ENCODE peak calls at places on chromosomes 2 and 18, in five cellular contexts. B is sigmoid colon, G is progenitor cell of endocrine pancreas, U is tibial artery, K is mesothelial cell of epicardium. T is an unnamed sample.

GRCh38 chr2:7825591-7826312 is 856.1 kb upstream of the ID2 start:
- DNase-seq in B (no peak), K (no peak), G (no peak), U (no peak), T (no peak)

GRCh38 chr2:15073639-15074038 is 441.1 kb downstream of the LRATD1 start:
- DNase-seq in B (no peak), U (no peak), G (no peak), K (no peak), T (no peak)

GRCh38 chr2:54545700-54546450 is 89.7 kb downstream of the SPTBN1 start:
- DNase-seq in K (no peak), G (no peak), U (no peak), B (no peak), T (no peak)

GRCh38 chr18:10166164-10166807 is 252.5 kb downstream of the VAPA start:
- DNase-seq in G (no peak), B (no peak), K (no peak), U (no peak), T (no peak)

GRCh38 chr2:24492283-24493272 is 1.5 kb downstream of the NCOA1 start:
- DNase-seq in U (peak), B (no peak), K (no peak), G (no peak), T (no peak)

GRCh38 chr2:30866974-30867373 is 59.7 kb upstream of the CAPN13 start:
- DNase-seq in K (no peak), U (no peak), G (no peak), B (no peak), T (no peak)

GRCh38 chr2:183490930-183491329 is 366.7 kb downstream of the NUP35 start:
- DNase-seq in B (peak), U (no peak), K (no peak), G (no peak), T (no peak)

GRCh38 chr2:13616059-13616458 is 899.3 kb downstream of the TRIB2 start:
- DNase-seq in B (peak), G (no peak), K (no peak), U (no peak), T (no peak)

GRCh38 chr2:241035142-241035817 is 36.9 kb downstream of the SNED1 start:
- DNase-seq in B (peak), K (no peak), G (no peak), U (no peak), T (peak)

GRCh38 chr18:63788447-63789096 is 13.4 kb downstream of the SERPINB7 start:
- DNase-seq in G (no peak), B (no peak), U (no peak), K (no peak), T (no peak)

GRCh38 chr2:98488252-98488651 is 43.6 kb downstream of the INPP4A start:
- DNase-seq in U (no peak), B (no peak), G (no peak), K (no peak), T (no peak)

GRCh38 chr18:48836806-48837615 is 113.8 kb downstream of the SMAD7 start:
- DNase-seq in B (peak), G (no peak), U (peak), K (no peak), T (no peak)

GRCh38 chr2:127581516-127582490 is 46.3 kb downstream of the MYO7B start:
- DNase-seq in K (peak), G (no peak), U (peak), B (no peak), T (peak)

GRCh38 chr2:17249249-17249648 is 269.0 kb downstream of the RAD51AP2 start:
- DNase-seq in G (no peak), K (no peak), U (no peak), B (no peak), T (no peak)

GRCh38 chr18:59593291-59593717 is 103.9 kb downstream of the CCBE1 start:
- DNase-seq in U (no peak), B (no peak), K (no peak), G (no peak), T (no peak)

GRCh38 chr18:28331551-28331950 is 154.6 kb upstream of the CDH2 start:
- DNase-seq in B (no peak), G (no peak), U (no peak), K (no peak), T (no peak)

GRCh38 chr2:239008004-239008403 is 160.1 kb downstream of the TWIST2 start:
- DNase-seq in U (peak), B (peak), K (peak), G (no peak), T (no peak)

GRCh38 chr2:237647176-237648015 is 20.0 kb downstream of the LRRFIP1 start:
- DNase-seq in U (no peak), B (no peak), K (no peak), G (no peak), T (no peak)

GRCh38 chr2:210660751-210661150 is 104.4 kb downstream of the CPS1 start:
- DNase-seq in B (no peak), G (no peak), U (no peak), K (no peak), T (no peak)

GRCh38 chr2:210662557-210662956 is 106.2 kb downstream of the CPS1 start:
- DNase-seq in U (no peak), G (no peak), B (no peak), K (no peak), T (no peak)

GRCh38 chr2:210667726-210668125 is 111.3 kb downstream of the CPS1 start:
- DNase-seq in U (no peak), K (no peak), B (no peak), G (no peak), T (no peak)

GRCh38 chr2:210663574-210663973 is 107.2 kb downstream of the CPS1 start:
- DNase-seq in G (no peak), K (no peak), U (no peak), B (no peak), T (no peak)
- TF ChIP-seq CTCF in G (peak), K (no peak), U (no peak), B (no peak), T (peak)

DNA sequence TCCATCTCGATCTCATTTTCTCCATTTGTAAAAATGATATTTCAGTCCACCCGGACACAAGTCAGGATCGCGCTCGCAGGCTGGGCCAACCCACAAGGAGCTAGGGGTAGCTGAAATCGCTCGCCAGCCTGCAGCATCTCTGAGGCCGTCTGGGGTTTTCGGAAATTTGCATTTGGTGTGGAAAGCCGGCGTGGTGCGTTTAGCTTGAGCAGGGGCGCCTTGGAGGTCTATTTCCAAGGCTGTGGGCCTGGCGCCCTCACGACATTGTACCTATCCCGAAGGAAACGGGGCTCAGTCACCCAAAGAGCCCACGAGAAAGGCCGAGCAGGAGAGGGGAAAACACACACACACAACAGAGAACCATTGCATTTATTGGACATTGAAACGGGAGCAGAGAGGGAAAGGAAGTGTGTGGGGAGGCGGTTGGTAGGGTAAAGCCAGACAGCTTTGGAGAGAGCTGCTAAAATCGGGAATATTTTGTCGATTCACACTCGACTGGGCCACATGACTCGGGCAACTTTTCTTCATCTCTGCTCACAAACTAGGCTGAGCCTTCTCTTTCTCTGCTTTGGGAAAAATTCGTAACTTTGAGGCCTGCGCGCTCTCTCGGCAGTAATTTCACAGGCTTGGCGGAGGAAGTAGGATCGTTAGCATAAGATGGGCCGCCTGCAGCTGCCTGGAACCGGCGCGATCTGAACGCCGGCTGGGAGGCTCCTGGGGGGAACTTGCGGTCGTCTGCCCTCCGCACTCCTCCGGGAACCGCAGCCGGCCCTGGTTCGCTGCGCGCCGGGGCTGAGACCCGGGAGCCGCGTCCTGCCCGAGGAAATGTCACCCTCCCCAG is 1.1 kb upstream of the HOXD8 start:
- DNase-seq in B (peak), K (no peak), U (no peak), G (no peak), T (no peak)
- TF ChIP-seq CTCF in B (no peak), K (no peak), U (no peak), G (no peak), T (no peak)

DNA sequence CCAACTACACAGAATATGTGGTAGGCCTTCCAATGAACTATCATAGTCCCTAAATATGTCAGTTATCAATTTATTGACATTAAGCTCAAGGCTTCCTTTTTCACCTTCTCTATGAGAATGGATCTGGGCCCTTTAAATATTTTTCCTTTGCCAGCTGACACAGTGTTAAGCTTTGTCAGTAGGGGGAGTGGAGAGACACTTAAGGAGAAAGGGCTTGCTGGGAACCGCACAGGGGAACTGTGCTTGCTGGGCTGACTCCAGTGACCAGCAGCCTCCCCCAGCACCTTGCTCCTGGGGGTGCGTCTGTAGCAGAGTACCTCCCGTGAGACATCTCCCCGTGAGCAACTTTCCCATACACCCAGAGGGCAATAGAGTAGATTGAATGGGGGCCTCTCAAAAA is 6.5 kb upstream of the PTPN2 start:
- DNase-seq in B (no peak), U (no peak), K (no peak), G (no peak), T (no peak)
- TF ChIP-seq CTCF in B (no peak), U (no peak), K (no peak), G (no peak), T (peak)

GRCh38 chr2:203925512-203926158 is 10.9 kb upstream of the ICOS start:
- DNase-seq in K (no peak), G (no peak), B (no peak), U (no peak), T (no peak)

GRCh38 chr2:203934006-203934632 is 2.4 kb upstream of the ICOS start:
- DNase-seq in G (no peak), K (no peak), B (no peak), U (no peak), T (no peak)

DNA sequence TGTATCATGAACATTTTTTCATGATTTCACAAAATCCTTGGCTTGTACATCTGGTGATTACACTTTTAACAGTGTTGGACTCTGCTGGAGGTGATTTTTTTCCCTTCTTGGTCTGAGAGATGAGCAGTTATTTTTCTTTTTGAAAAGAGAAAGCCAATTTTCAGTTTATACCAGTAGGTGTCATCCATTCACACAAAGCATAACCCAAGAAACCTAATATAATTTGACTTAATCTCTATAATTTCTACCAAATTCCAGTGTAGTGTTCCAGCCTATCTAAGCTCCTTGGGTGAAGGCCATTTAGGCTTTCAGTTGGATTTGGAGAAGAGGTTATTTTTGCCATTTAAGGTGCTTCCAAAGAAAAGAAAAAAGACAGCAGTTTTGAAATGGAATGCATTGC is 7.7 kb upstream of the ICOS start:
- DNase-seq in G (no peak), U (no peak), B (no peak), K (no peak), T (no peak)
- TF ChIP-seq CTCF in G (peak), U (peak), B (no peak), K (peak), T (peak)

GRCh38 chr2:60513996-60514395 is 39.5 kb downstream of the BCL11A start:
- DNase-seq in K (no peak), B (no peak), U (no peak), G (no peak), T (no peak)

GRCh38 chr2:60516383-60516811 is 37.1 kb downstream of the BCL11A start:
- DNase-seq in B (peak), G (no peak), U (no peak), K (peak), T (no peak)

GRCh38 chr2:60515751-60516226 is 37.7 kb downstream of the BCL11A start:
- DNase-seq in B (peak), U (no peak), G (no peak), K (no peak), T (no peak)

GRCh38 chr2:60513191-60513590 is 40.3 kb downstream of the BCL11A start:
- DNase-seq in G (no peak), B (no peak), K (no peak), U (no peak), T (no peak)

DNA sequence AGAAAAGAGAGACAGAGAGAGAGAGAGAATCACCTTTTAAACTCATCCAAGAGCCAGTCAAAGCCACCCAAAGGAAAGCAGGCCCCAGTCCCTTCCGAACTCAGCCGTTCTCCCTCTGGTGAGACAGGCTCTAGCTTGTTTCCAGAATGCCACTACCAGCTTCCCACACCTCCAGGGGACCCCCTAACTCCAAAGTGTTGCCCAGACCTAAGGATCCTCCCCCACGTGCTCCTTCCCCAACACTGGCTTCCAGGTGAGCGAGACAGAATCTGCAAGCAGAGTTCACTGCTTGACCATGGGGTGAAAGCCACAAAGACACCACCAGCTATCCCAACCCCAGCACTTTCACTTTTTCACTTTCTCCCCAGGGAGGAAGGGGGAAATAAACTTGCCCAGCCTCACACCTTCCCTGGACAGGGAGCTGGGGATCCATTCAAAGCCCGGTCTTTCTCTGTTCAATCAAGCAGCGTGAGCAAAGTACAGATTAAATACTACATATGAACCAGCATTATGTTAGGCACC is 38.5 kb downstream of the BCL11A start:
- DNase-seq in B (no peak), G (no peak), K (no peak), U (no peak), T (no peak)
- TF ChIP-seq CTCF in B (no peak), G (no peak), K (no peak), U (no peak), T (no peak)

GRCh38 chr2:154402138-154402714 is 296.3 kb upstream of the KCNJ3 start:
- DNase-seq in U (no peak), G (no peak), K (no peak), B (no peak), T (no peak)
- TF ChIP-seq CTCF in U (no peak), G (peak), K (peak), B (no peak), T (peak)

GRCh38 chr2:100176925-100177324 is 34.5 kb upstream of the AFF3 start:
- DNase-seq in G (no peak), U (no peak), B (no peak), K (no peak), T (no peak)
- TF ChIP-seq CTCF in G (no peak), U (no peak), B (no peak), K (no peak), T (no peak)

GRCh38 chr18:68667121-68667520 is 47.8 kb downstream of the TMX3 start:
- DNase-seq in G (no peak), U (no peak), K (no peak), B (no peak), T (no peak)

GRCh38 chr18:68666316-68666715 is 48.6 kb downstream of the TMX3 start:
- DNase-seq in U (no peak), B (peak), G (no peak), K (no peak), T (no peak)

GRCh38 chr18:68665623-68666022 is 49.3 kb downstream of the TMX3 start:
- DNase-seq in G (no peak), U (no peak), B (no peak), K (no peak), T (no peak)

GRCh38 chr18:68660355-68661183 is 54.3 kb downstream of the TMX3 start:
- DNase-seq in G (no peak), B (no peak), U (no peak), K (no peak), T (no peak)

DNA sequence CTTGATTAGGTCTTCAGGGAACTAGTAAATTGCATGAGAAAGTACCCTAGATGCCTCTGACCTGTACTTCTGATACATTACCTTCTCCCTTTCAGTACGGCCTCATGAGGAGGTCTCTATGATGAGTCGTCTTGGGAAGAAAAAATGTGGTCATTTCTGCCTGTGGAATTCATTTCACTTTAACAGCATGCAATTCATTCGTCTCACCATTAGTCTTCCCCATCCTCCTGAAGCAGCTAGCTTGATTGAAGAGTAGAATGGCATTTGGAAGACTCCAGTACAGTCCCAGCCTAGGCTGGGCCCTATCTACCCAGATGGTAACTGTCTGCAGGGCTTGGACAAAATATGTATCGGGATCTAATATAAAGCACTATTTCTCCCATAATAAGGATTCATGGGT is 52.1 kb downstream of the TMX3 start:
- DNase-seq in G (no peak), B (no peak), U (no peak), K (no peak), T (no peak)
- TF ChIP-seq CTCF in G (peak), B (no peak), U (no peak), K (no peak), T (no peak)

DNA sequence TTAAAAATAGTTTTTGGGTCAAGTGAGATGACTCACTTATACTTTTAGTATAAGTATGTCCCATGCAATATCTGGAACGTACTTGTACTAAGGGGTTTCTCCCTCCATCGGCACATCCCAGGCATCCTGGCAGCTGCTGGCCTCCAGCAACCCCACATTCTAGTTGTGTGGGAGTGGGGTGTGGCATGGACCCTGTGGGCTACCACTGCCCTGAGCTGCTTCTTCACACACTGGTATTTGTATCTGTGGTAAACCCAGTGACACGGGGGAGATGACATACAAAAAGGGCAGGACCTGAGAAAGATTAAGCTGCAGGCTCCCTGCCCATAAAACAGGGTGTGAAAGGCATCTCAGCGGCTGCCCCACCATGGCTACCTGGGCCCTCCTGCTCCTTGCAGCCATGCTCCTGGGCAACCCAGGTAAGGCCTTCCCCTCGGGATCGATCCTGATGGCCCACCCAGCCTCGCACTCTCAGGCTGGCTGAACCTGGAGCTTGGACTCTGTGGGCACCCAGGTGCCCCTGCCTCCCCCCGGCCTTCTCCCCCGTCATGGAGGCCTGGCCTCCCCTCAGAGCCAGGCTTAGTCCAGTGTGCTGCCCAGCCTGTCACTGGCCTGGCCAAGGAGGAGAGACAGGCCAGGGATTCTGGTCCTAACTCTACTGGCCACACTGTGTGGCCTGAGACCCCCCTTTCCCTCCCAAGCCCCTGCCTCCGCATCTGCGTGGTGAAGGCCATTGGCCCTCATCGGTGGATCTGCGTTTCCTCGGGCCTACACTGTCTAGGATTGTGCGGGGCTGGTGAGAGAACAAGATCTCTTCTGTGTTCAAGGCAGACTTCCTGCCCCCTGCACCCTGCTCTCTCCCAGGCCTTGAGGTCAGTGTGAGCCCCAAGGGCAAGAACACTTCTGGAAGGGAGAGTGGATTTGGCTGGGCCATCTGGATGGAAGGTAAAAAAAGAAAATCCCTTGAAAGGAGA is at the start of gene GNLY:
- DNase-seq in U (no peak), G (no peak), K (no peak), B (no peak), T (peak)
- TF ChIP-seq CTCF in U (no peak), G (no peak), K (no peak), B (no peak), T (no peak)

GRCh38 chr2:167183916-167184315 is 295.6 kb downstream of the XIRP2 start:
- DNase-seq in B (no peak), G (no peak), K (no peak), U (no peak), T (no peak)

GRCh38 chr2:167187910-167188595 is 299.8 kb downstream of the XIRP2 start:
- DNase-seq in G (no peak), B (no peak), U (no peak), K (no peak), T (no peak)

GRCh38 chr2:167188596-167188967 is 300.3 kb downstream of the XIRP2 start:
- DNase-seq in B (no peak), G (no peak), K (no peak), U (no peak), T (no peak)

GRCh38 chr2:167187049-167187727 is 298.9 kb downstream of the XIRP2 start:
- DNase-seq in G (no peak), U (no peak), K (no peak), B (no peak), T (no peak)

GRCh38 chr2:167186465-167186864 is 298.2 kb downstream of the XIRP2 start:
- DNase-seq in G (no peak), B (no peak), K (no peak), U (no peak), T (no peak)
- TF ChIP-seq CTCF in G (no peak), B (no peak), K (no peak), U (no peak), T (no peak)

T was measured in type B pancreatic cell.